ENCODE peak calls at places on chromosomes 5 and 9, in nine cellular contexts. M is psoas muscle; U is transverse colon; Q is CD4-positive, CD25-positive, alpha-beta regulatory T cell; D is esophagus squamous epithelium; R is neural progenitor cell; H is kidney; W is lower lobe of right lung; J is stomach. I is an unnamed sample. For H3K36me3, the result is how much of the 10 kb centered on the place peaks cover.

GRCh38 chr9:83544002-83544698 is 5.9 kb upstream of the FRMD3 start:
- DNase-seq in M (peak), U (peak), Q (no peak), D (no peak), R (peak), H (no peak), W (no peak), J (peak), I (no peak)

GRCh38 chr9:19229725-19230355 is 653 bp upstream of the DENND4C start:
- DNase-seq in M (no peak), U (peak), Q (peak), D (peak), R (peak), H (peak), W (no peak), J (no peak), I (peak)

GRCh38 chr5:95422842-95423241 is 31.7 kb downstream of the FAM81B start:
- DNase-seq in M (no peak), U (no peak), Q (no peak), D (no peak), R (no peak), H (no peak), W (no peak), J (no peak), I (no peak)

GRCh38 chr5:162248107-162248713 is 180.6 kb downstream of the GABRG2 start:
- DNase-seq in M (no peak), U (no peak), Q (no peak), D (no peak), R (peak), H (no peak), W (no peak), J (no peak), I (no peak)

GRCh38 chr9:89888677-89889076 is 283.9 kb downstream of the GADD45G start:
- DNase-seq in M (no peak), U (no peak), Q (no peak), D (no peak), R (no peak), H (no peak), W (no peak), J (peak), I (no peak)

GRCh38 chr9:119216891-119217290 is 152.3 kb downstream of the BRINP1 start:
- DNase-seq in M (peak), U (peak), Q (no peak), D (no peak), R (no peak), H (peak), W (no peak), J (no peak), I (no peak)

GRCh38 chr5:75368391-75368790 is 31.4 kb downstream of the HMGCR start:
- DNase-seq in M (no peak), U (no peak), Q (no peak), D (no peak), R (no peak), H (no peak), W (no peak), J (no peak), I (no peak)

GRCh38 chr9:115808695-115809094 is 344.9 kb upstream of the PAPPA start:
- DNase-seq in M (no peak), U (no peak), Q (no peak), D (no peak), R (no peak), H (no peak), W (no peak), J (no peak), I (no peak)

GRCh38 chr5:140239939-140240700 is 62.8 kb downstream of the PFDN1 start:
- DNase-seq in M (peak), U (peak), Q (peak), D (no peak), R (peak), H (no peak), W (peak), J (peak), I (peak)

GRCh38 chr9:35490155-35490909 is 421 bp downstream of the RUSC2 start:
- DNase-seq in M (peak), U (peak), Q (no peak), D (no peak), R (peak), H (no peak), W (peak), J (no peak), I (no peak)

GRCh38 chr9:118271331-118271730 is 567.1 kb downstream of the TLR4 start:
- DNase-seq in M (no peak), U (no peak), Q (no peak), D (no peak), R (no peak), H (no peak), W (no peak), J (no peak), I (no peak)

GRCh38 chr5:133109655-133110483 is 58.1 kb downstream of the HSPA4 start:
- DNase-seq in M (no peak), U (no peak), Q (no peak), D (no peak), R (no peak), H (no peak), W (no peak), J (no peak), I (no peak)

GRCh38 chr9:114691046-114691955 is 9.3 kb upstream of the TEX48 start:
- DNase-seq in M (no peak), U (no peak), Q (peak), D (no peak), R (no peak), H (no peak), W (no peak), J (no peak), I (peak)

GRCh38 chr9:108119530-108120113 is 630.1 kb upstream of the KLF4 start:
- DNase-seq in M (no peak), U (no peak), Q (no peak), D (no peak), R (no peak), H (no peak), W (no peak), J (peak), I (no peak)

GRCh38 chr5:174086751-174087150 is 41.2 kb downstream of the NSG2 start:
- DNase-seq in M (no peak), U (no peak), Q (no peak), D (no peak), R (no peak), H (no peak), W (no peak), J (no peak), I (no peak)

GRCh38 chr9:74935008-74935407 is 17.7 kb downstream of the C9orf40 start:
- DNase-seq in M (no peak), U (no peak), Q (no peak), D (no peak), R (no peak), H (no peak), W (no peak), J (no peak), I (no peak)

GRCh38 chr5:156678484-156678883 is 171.6 kb upstream of the PPP1R2B start:
- DNase-seq in M (no peak), U (no peak), Q (no peak), D (no peak), R (no peak), H (no peak), W (no peak), J (peak), I (no peak)

GRCh38 chr9:86636614-86637013 is 282.4 kb upstream of the TUT7 start:
- DNase-seq in M (no peak), U (no peak), Q (no peak), D (no peak), R (no peak), H (no peak), W (no peak), J (no peak), I (no peak)

DNA sequence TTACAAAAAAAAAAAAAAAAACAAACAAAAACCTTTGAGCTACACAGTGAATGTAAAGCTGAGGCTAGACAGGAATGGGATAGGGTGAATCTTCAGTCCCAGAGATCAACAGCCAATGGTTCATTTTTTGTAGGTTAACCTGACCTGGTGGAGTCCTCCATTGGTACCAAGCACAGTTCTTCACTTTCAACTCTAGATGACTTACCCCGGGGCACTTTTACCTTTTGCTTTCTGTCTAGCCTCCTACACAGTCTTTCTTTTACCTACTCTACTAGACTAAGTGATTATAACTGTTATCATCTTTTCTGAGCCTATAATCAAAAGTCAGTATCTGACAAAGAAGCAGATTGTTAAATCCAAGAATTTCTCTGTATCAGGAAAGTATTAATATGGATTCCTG is 50.9 kb downstream of the ANXA2R start:
- DNase-seq in M (no peak), U (no peak), Q (no peak), D (no peak), R (no peak), H (no peak), W (no peak), J (no peak), I (no peak)
- H3K4me3 ChIP-seq in M (no peak), U (no peak), Q (peak), D (no peak), R (no peak), H (no peak), W (peak), J (no peak), I (peak)

GRCh38 chr5:168851902-168852321 is 272.7 kb upstream of the PANK3 start:
- DNase-seq in M (no peak), U (no peak), Q (no peak), D (no peak), R (no peak), H (no peak), W (no peak), J (no peak), I (no peak)
- H3K27ac ChIP-seq in M (no peak), U (no peak), Q (no peak), D (no peak), R (no peak), H (no peak), W (no peak), J (no peak), I (no peak)

GRCh38 chr5:10393491-10393890 is 40.0 kb downstream of the MARCHF6 start:
- DNase-seq in M (no peak), U (no peak), Q (no peak), D (no peak), R (no peak), H (no peak), W (no peak), J (no peak), I (no peak)
- H3K36me3 ChIP-seq in M (half or more), U (half or more), Q (half or more), D (under half), R (under half), H (half or more), W (half or more), J (under half), I (under half)

GRCh38 chr5:76958976-76959767 is 6.3 kb downstream of the CRHBP start:
- DNase-seq in M (no peak), U (no peak), Q (no peak), D (no peak), R (no peak), H (no peak), W (no peak), J (no peak), I (no peak)

GRCh38 chr5:76953551-76954382 is 922 bp downstream of the CRHBP start:
- DNase-seq in M (peak), U (no peak), Q (no peak), D (no peak), R (peak), H (peak), W (no peak), J (no peak), I (no peak)

GRCh38 chr5:76956033-76956432 is 3.2 kb downstream of the CRHBP start:
- DNase-seq in M (no peak), U (no peak), Q (no peak), D (no peak), R (no peak), H (no peak), W (no peak), J (no peak), I (no peak)

GRCh38 chr5:76952795-76953536 is at the start of gene CRHBP:
- DNase-seq in M (no peak), U (no peak), Q (no peak), D (no peak), R (peak), H (no peak), W (no peak), J (no peak), I (no peak)

GRCh38 chr5:76954383-76954763 is 1.5 kb downstream of the CRHBP start:
- DNase-seq in M (no peak), U (no peak), Q (no peak), D (no peak), R (peak), H (no peak), W (no peak), J (no peak), I (no peak)
- H3K4me3 ChIP-seq in M (peak), U (peak), Q (no peak), D (peak), R (peak), H (peak), W (peak), J (peak), I (no peak)

GRCh38 chr5:163508753-163509152 is 3.3 kb downstream of the MAT2B start:
- DNase-seq in M (no peak), U (no peak), Q (no peak), D (no peak), R (no peak), H (no peak), W (no peak), J (no peak), I (no peak)

GRCh38 chr5:163505475-163506457 is at the start of gene MAT2B:
- DNase-seq in M (peak), U (peak), Q (peak), D (peak), R (peak), H (peak), W (peak), J (peak), I (peak)

GRCh38 chr5:163506726-163507125 is 1.3 kb downstream of the MAT2B start:
- DNase-seq in M (no peak), U (no peak), Q (no peak), D (no peak), R (no peak), H (no peak), W (no peak), J (no peak), I (no peak)

GRCh38 chr5:163505049-163505474 is 357 bp upstream of the MAT2B start:
- DNase-seq in M (no peak), U (no peak), Q (no peak), D (no peak), R (no peak), H (no peak), W (no peak), J (no peak), I (no peak)

DNA sequence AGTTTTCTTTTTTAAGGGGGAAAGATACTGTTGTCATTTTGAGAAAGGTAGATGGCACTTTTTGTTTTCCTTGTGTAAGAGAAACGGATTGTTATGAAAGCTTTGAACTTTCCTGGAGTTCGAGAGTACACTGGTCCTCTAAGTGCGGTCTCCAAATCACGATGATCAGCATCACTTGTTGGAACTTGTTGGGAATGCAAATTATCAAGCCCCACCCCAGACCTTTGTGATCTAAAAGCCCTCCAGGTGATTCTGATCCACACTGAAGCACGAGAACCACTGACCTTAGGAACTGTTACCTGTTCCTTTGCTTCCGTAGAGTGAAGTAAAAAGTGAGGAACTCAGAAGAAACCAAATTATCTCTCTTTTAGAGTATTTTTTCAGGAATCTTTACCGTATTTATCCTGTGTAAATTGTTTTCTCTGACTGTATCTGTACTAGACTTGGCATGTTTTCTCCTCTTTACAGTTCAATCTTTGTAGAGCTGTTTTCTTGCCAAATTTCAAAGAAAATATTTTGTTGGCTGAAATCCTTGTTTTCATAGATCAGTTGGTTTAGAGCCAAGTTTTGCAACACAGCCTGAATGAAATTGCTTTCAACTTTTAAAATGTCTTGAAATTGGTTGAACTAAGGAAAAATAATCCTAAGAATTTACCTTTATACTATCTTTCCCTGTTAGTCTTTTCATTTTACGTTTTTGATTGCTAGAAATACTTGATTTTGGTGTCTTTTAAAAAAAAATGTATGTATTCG is 4.0 kb downstream of the MAT2B start:
- DNase-seq in M (no peak), U (peak), Q (no peak), D (no peak), R (no peak), H (no peak), W (no peak), J (peak), I (no peak)
- H3K27ac ChIP-seq in M (peak), U (peak), Q (peak), D (peak), R (no peak), H (peak), W (peak), J (peak), I (peak)

DNA sequence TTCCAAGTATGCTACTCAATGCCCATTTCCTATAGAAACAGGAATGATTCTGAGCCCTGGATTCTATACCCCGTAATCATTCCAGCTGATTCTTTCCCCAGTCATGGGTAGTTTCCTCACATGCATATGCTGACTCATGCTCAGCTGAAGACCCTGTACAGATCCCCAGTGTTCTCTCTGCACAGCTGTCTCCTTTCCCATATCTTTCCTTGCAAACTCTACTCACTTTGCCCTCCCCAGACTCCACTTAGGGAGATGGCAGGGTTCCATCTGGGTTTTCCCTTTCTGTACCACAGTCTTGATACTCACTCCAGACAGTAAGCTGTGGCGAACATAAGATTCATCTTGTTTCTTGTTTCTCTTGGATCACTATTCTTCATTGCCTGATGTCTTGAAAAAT is 357.6 kb downstream of the RAB3C start:
- DNase-seq in M (no peak), U (no peak), Q (no peak), D (no peak), R (no peak), H (no peak), W (no peak), J (no peak), I (no peak)
- H3K36me3 ChIP-seq in M (under half), U (under half), Q (under half), D (under half), R (under half), H (under half), W (under half), J (under half), I (under half)